ENCODE peak calls at places on chromosomes 16 and 17, in seven cellular contexts. M is PC-9; Q is central memory CD8-positive, alpha-beta T cell; A is MCF 10A; C is stimulated activated CD8-positive, alpha-beta memory T cell treated with anti-CD3 and anti-CD28 coated beads, Interleukin-7, amount 100 ng/mL, for 24 hours; R is neural progenitor cell; K is progenitor cell of endocrine pancreas. Z is an unnamed sample.

GRCh38 chr16:72637306-72637705 is 410.6 kb downstream of the ZFHX3 start:
- DNase-seq in C (no peak), M (peak; percentile 36), K (no peak), Q (no peak), A (peak; percentile 87), R (no peak), Z (peak; percentile 51)

GRCh38 chr16:85173981-85174751 is 61.9 kb upstream of the CIBAR2 start:
- DNase-seq in A (peak; percentile 59), C (no peak), K (no peak), Q (no peak), R (peak; percentile 51), M (peak; percentile 74), Z (no peak)

GRCh38 chr16:84537431-84538151 is 33.1 kb upstream of the MEAK7 start:
- DNase-seq in K (no peak), C (no peak), Q (no peak), A (no peak), R (no peak), M (no peak), Z (no peak)

GRCh38 chr17:69609495-69610315 is 195.2 kb downstream of the MAP2K6 start:
- DNase-seq in K (no peak), Q (no peak), M (no peak), C (no peak), A (peak; percentile 58), R (peak; percentile 27), Z (no peak)

GRCh38 chr17:77279448-77280303 is 138.9 kb downstream of the SEC14L1 start:
- DNase-seq in A (peak; percentile 97), K (no peak), C (no peak), R (peak; percentile 43), M (peak; percentile 72), Q (no peak), Z (no peak)

GRCh38 chr16:10261077-10261476 is 78.8 kb upstream of the GRIN2A start:
- DNase-seq in Q (no peak), R (no peak), K (no peak), A (no peak), M (no peak), C (no peak), Z (no peak)

GRCh38 chr16:9898555-9898954 is 283.7 kb downstream of the GRIN2A start:
- DNase-seq in M (no peak), A (no peak), C (no peak), K (no peak), R (no peak), Q (no peak), Z (no peak)

GRCh38 chr17:28365487-28365886 is 488 bp upstream of the SEBOX start:
- DNase-seq in Q (no peak), K (no peak), C (no peak), A (no peak), R (no peak), M (no peak), Z (no peak)

GRCh38 chr16:66020642-66021041 is 345.8 kb upstream of the CDH5 start:
- DNase-seq in R (no peak), M (no peak), A (peak; percentile 79), C (no peak), K (no peak), Q (no peak), Z (peak; percentile 6)

GRCh38 chr16:49148410-49148809 is 133.2 kb downstream of the CBLN1 start:
- DNase-seq in R (no peak), M (no peak), K (no peak), Q (no peak), A (no peak), C (no peak), Z (no peak)

Z was measured in epithelial cell of prostate.